ENCODE peak calls at places on chromosomes 13 and 19, in eight cellular contexts. W is stimulated activated CD8-positive, alpha-beta memory T cell treated with anti-CD3 and anti-CD28 coated beads, Interleukin-4, amount 100 ng/mL, for 24 hours; I is fibroblast of villous mesenchyme; G is NCI-H345; Q is ELR; T is RWPE1; A is germinal center; E is epithelial cell of esophagus. J is an unnamed sample.

GRCh38 chr13:39776439-39776838 is 121.0 kb downstream of the COG6 start:
- DNase-seq in I (peak), G (no peak), A (no peak), W (no peak), Q (peak), E (peak), T (no peak), J (no peak)

GRCh38 chr13:35780613-35781012 is 304.1 kb upstream of the MAB21L1 start:
- DNase-seq in A (no peak), T (no peak), I (no peak), G (no peak), Q (no peak), W (no peak), E (no peak), J (no peak)

GRCh38 chr19:48403606-48404005 is 10.1 kb downstream of the GRIN2D start:
- DNase-seq in E (peak), W (peak), A (peak), T (peak), I (peak), G (peak), Q (peak), J (no peak)

GRCh38 chr13:32881074-32881791 is 135.0 kb upstream of the KL start:
- DNase-seq in Q (peak), G (no peak), A (no peak), T (peak), W (no peak), E (peak), I (peak), J (no peak)

GRCh38 chr19:12194827-12195500 is 32.1 kb downstream of the ZNF136 start:
- DNase-seq in Q (no peak), T (peak), E (peak), G (no peak), I (peak), W (peak), A (peak), J (peak)

GRCh38 chr13:59710995-59711701 is 452.6 kb downstream of the DIAPH3 start:
- DNase-seq in E (no peak), I (peak), G (peak), T (no peak), A (no peak), Q (no peak), W (no peak), J (no peak)

GRCh38 chr13:78032132-78032531 is 113.5 kb upstream of the EDNRB start:
- DNase-seq in Q (no peak), E (no peak), W (no peak), T (no peak), A (no peak), I (no peak), G (no peak), J (no peak)

GRCh38 chr13:98190889-98191444 is 13.9 kb upstream of the RNF113B start:
- DNase-seq in G (no peak), E (no peak), Q (no peak), I (no peak), T (no peak), W (no peak), A (no peak), J (no peak)

GRCh38 chr19:1826557-1827521 is 14.8 kb upstream of the ATP8B3 start:
- DNase-seq in T (no peak), G (no peak), E (no peak), Q (no peak), A (peak), I (peak), W (no peak), J (no peak)

GRCh38 chr13:105007166-105007808 is 1528.2 kb downstream of the EFNB2 start:
- DNase-seq in A (no peak), W (no peak), Q (no peak), T (no peak), I (no peak), E (no peak), G (no peak), J (no peak)

GRCh38 chr13:74305876-74306275 is 171.7 kb upstream of the KLF12 start:
- DNase-seq in T (no peak), G (no peak), A (no peak), W (no peak), I (no peak), Q (no peak), E (peak), J (no peak)

GRCh38 chr19:13847033-13847899 is 29.7 kb upstream of the NANOS3 start:
- DNase-seq in A (peak), E (peak), I (peak), W (peak), Q (peak), G (peak), T (peak), J (peak)

GRCh38 chr13:113393226-113393571 is 29.3 kb upstream of the GRTP1 start:
- DNase-seq in Q (no peak), E (no peak), I (no peak), T (no peak), A (no peak), G (no peak), W (no peak), J (no peak)

GRCh38 chr19:12778020-12778904 is 2.9 kb upstream of the HOOK2 start:
- DNase-seq in T (peak), G (peak), Q (peak), I (peak), W (no peak), A (no peak), E (peak), J (peak)

GRCh38 chr13:98707309-98707999 is 45.0 kb downstream of the SLC15A1 start:
- DNase-seq in E (no peak), I (no peak), A (peak), W (no peak), G (no peak), Q (no peak), T (no peak), J (no peak)

J was measured in stomach.